ENCODE peak calls at places on chromosomes 1 and 21, in nine cellular contexts. W, H, V, P, R, O, F, Q and T are unnamed samples.

GRCh38 chr1:154220970-154221814 is 437 bp downstream of the UBAP2L start:
- DNase-seq in W (no peak), H (peak), V (no peak), P (no peak), R (peak), O (peak), F (peak), Q (peak), T (peak)

GRCh38 chr1:234083460-234083859 is 179.0 kb downstream of the SLC35F3 start:
- DNase-seq in W (no peak), H (no peak), V (no peak), P (no peak), R (no peak), O (no peak), F (no peak), Q (no peak), T (no peak)

GRCh38 chr21:16695074-16695473 is 817.8 kb upstream of the CXADR start:
- DNase-seq in W (no peak), H (no peak), V (no peak), P (no peak), R (no peak), O (no peak), F (no peak), Q (no peak), T (no peak)

GRCh38 chr21:17455028-17455353 is 57.9 kb upstream of the CXADR start:
- DNase-seq in W (no peak), H (no peak), V (no peak), P (no peak), R (no peak), O (no peak), F (no peak), Q (no peak), T (no peak)

GRCh38 chr1:75797606-75798216 is 1.0 kb downstream of the MSH4 start:
- DNase-seq in W (no peak), H (no peak), V (no peak), P (no peak), R (no peak), O (no peak), F (no peak), Q (no peak), T (no peak)

GRCh38 chr1:94522304-94522703 is 19.3 kb downstream of the F3 start:
- DNase-seq in W (peak), H (peak), V (peak), P (no peak), R (no peak), O (no peak), F (no peak), Q (peak), T (peak)

GRCh38 chr1:235060607-235061470 is 67.8 kb downstream of the TOMM20 start:
- DNase-seq in W (no peak), H (peak), V (no peak), P (no peak), R (no peak), O (no peak), F (no peak), Q (no peak), T (peak)

GRCh38 chr1:90826834-90827233 is 109.7 kb upstream of the BARHL2 start:
- DNase-seq in W (no peak), H (no peak), V (no peak), P (no peak), R (no peak), O (no peak), F (no peak), Q (no peak), T (no peak)

GRCh38 chr1:154206212-154206611 is at the start of gene CFAP141:
- DNase-seq in W (no peak), H (peak), V (no peak), P (no peak), R (no peak), O (no peak), F (no peak), Q (no peak), T (no peak)

GRCh38 chr1:8096105-8097011 is 70.2 kb upstream of the ERRFI1 start:
- DNase-seq in W (no peak), H (peak), V (peak), P (no peak), R (no peak), O (no peak), F (no peak), Q (no peak), T (peak)

GRCh38 chr1:158324375-158324774 is 7.0 kb downstream of the CD1B start:
- DNase-seq in W (no peak), H (no peak), V (no peak), P (no peak), R (no peak), O (no peak), F (no peak), Q (no peak), T (no peak)

GRCh38 chr21:37531402-37532042 is 164.9 kb downstream of the DYRK1A start:
- DNase-seq in W (no peak), H (no peak), V (no peak), P (no peak), R (no peak), O (peak), F (peak), Q (no peak), T (no peak)

GRCh38 chr1:39671793-39672550 is at the start of gene NT5C1A:
- DNase-seq in W (no peak), H (no peak), V (no peak), P (no peak), R (no peak), O (peak), F (peak), Q (no peak), T (no peak)

GRCh38 chr1:98369463-98369862 is 292.1 kb upstream of the SNX7 start:
- DNase-seq in W (no peak), H (no peak), V (no peak), P (no peak), R (no peak), O (no peak), F (no peak), Q (no peak), T (no peak)

GRCh38 chr1:119482517-119483425 is 24.2 kb upstream of the HSD3B1 start:
- DNase-seq in W (no peak), H (no peak), V (no peak), P (no peak), R (no peak), O (no peak), F (no peak), Q (no peak), T (no peak)

GRCh38 chr1:244414543-244414942 is 37.2 kb downstream of the ADSS2 start:
- DNase-seq in W (peak), H (peak), V (peak), P (peak), R (no peak), O (no peak), F (no peak), Q (no peak), T (peak)

GRCh38 chr1:94843846-94844245 is 23.7 kb downstream of the SLC44A3 start:
- DNase-seq in W (no peak), H (no peak), V (no peak), P (no peak), R (no peak), O (no peak), F (no peak), Q (no peak), T (no peak)

GRCh38 chr1:13737388-13737787 is 37.4 kb downstream of the PRDM2 start:
- DNase-seq in W (no peak), H (no peak), V (no peak), P (no peak), R (no peak), O (no peak), F (no peak), Q (no peak), T (no peak)

DNA sequence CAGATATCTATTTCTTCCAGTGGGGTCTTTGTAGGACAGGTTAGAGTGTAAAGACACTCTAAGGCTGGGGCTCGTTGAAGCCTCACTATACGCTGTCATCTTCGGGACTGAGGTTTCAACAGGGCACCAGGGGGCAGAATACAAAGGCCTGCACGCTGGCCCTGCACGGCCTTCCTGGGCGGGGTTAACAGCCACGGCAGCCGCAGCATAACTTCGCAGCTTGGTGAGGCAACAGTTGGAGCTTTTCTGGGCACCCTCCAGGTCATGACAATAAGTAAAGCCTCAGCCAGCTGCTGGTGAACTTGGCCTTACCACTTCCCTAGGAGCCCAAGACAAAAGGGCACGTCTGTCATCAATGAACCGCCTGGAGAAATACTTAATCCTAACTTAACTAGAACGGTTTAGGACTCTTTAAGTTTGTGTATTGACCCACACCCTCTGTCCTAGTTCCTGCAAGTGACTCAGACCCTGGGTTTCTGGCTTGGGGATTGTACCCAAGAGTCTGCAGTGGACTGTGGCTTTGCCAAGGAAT is 2.3 kb upstream of the RUNX1 start:
- DNase-seq in W (peak), H (peak), V (peak), P (no peak), R (peak), O (peak), F (peak), Q (peak), T (peak)
- TF ChIP-seq CTCF in W (peak), H (peak), V (peak), P (peak), R (peak), O (peak), F (peak), Q (peak), T (peak)

DNA sequence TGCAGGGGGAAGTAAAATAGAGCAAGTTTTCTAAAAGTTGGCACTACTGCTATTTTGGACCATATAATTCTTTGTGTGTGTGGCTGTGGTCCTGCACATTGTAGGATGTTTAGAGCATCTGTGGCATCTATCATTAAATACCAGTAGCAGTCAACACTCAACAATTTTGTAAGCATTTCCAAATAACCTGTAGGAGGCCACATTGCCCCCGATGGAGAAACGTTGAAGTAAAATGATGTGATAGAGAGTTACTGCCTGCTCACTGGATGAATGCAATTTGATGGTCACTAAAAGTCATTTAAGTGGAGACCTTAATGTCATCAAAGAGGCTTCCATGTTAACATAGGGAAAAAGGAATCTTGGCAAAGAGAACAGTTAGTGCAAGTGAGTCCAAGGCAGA is 560.8 kb downstream of the NEGR1 start:
- DNase-seq in W (no peak), H (no peak), V (no peak), P (no peak), R (no peak), O (no peak), F (no peak), Q (no peak), T (no peak)
- TF ChIP-seq CTCF in W (no peak), H (peak), V (no peak), P (no peak), R (no peak), O (no peak), F (no peak), Q (peak), T (no peak)

GRCh38 chr1:183470961-183471747 is 1.1 kb upstream of the SMG7 start:
- DNase-seq in W (peak), H (peak), V (no peak), P (peak), R (peak), O (peak), F (peak), Q (peak), T (peak)

GRCh38 chr1:183473286-183473536 is 912 bp downstream of the SMG7 start:
- DNase-seq in W (no peak), H (no peak), V (no peak), P (no peak), R (no peak), O (no peak), F (no peak), Q (no peak), T (peak)

GRCh38 chr1:183470147-183470960 is 1.9 kb upstream of the SMG7 start:
- DNase-seq in W (peak), H (peak), V (no peak), P (no peak), R (peak), O (peak), F (peak), Q (peak), T (peak)

GRCh38 chr1:183472488-183473285 is at the start of gene SMG7:
- DNase-seq in W (no peak), H (peak), V (no peak), P (no peak), R (peak), O (peak), F (peak), Q (peak), T (peak)

GRCh38 chr1:183471748-183472487 is 381 bp upstream of the SMG7 start:
- DNase-seq in W (peak), H (peak), V (peak), P (peak), R (peak), O (peak), F (peak), Q (peak), T (peak)
- TF ChIP-seq CTCF in W (no peak), H (peak), V (no peak), P (no peak), R (no peak), O (no peak), F (no peak), Q (no peak), T (no peak)

DNA sequence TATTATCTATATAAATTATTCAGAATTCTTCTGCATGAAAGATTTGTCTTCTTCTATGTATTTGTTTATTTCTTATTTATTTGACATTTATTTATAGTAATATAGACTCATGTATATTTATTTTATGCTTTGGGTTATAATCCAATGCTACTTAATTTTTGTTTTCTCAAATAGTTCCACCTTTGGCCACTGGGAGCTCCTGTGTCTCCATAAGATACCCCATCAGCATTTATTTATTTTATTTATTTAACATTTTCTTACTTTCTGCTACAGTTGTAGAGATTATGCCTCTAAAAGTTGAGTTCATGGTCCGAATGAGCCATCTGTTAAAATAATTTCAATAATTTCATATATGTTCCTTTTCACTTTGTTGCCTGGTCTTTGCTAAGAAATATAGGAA is 289.4 kb downstream of the ADGRL2 start:
- DNase-seq in W (no peak), H (peak), V (no peak), P (no peak), R (no peak), O (no peak), F (no peak), Q (no peak), T (no peak)
- TF ChIP-seq CTCF in W (peak), H (peak), V (peak), P (peak), R (no peak), O (peak), F (no peak), Q (peak), T (peak)

GRCh38 chr1:28538286-28538685 is 14.6 kb upstream of the TRNAU1AP start:
- DNase-seq in W (no peak), H (no peak), V (no peak), P (no peak), R (no peak), O (no peak), F (no peak), Q (no peak), T (no peak)

GRCh38 chr1:28545246-28545628 is 7.6 kb upstream of the TRNAU1AP start:
- DNase-seq in W (no peak), H (no peak), V (no peak), P (no peak), R (no peak), O (no peak), F (no peak), Q (no peak), T (no peak)

GRCh38 chr1:28537457-28538199 is 15.3 kb upstream of the TRNAU1AP start:
- DNase-seq in W (no peak), H (no peak), V (no peak), P (no peak), R (no peak), O (no peak), F (no peak), Q (no peak), T (no peak)

GRCh38 chr1:28535180-28535579 is 17.7 kb upstream of the TRNAU1AP start:
- DNase-seq in W (no peak), H (no peak), V (no peak), P (no peak), R (no peak), O (no peak), F (no peak), Q (no peak), T (no peak)

GRCh38 chr1:28540651-28541050 is 12.2 kb upstream of the TRNAU1AP start:
- DNase-seq in W (no peak), H (peak), V (no peak), P (no peak), R (no peak), O (no peak), F (no peak), Q (no peak), T (no peak)
- TF ChIP-seq CTCF in W (peak), H (peak), V (peak), P (peak), R (no peak), O (no peak), F (no peak), Q (peak), T (no peak)

GRCh38 chr1:180632326-180633088 is 685 bp downstream of the XPR1 start:
- DNase-seq in W (no peak), H (peak), V (no peak), P (no peak), R (peak), O (peak), F (peak), Q (peak), T (no peak)
- TF ChIP-seq CTCF in W (no peak), H (no peak), V (peak), P (peak), R (no peak), O (no peak), F (peak), Q (peak), T (peak)

DNA sequence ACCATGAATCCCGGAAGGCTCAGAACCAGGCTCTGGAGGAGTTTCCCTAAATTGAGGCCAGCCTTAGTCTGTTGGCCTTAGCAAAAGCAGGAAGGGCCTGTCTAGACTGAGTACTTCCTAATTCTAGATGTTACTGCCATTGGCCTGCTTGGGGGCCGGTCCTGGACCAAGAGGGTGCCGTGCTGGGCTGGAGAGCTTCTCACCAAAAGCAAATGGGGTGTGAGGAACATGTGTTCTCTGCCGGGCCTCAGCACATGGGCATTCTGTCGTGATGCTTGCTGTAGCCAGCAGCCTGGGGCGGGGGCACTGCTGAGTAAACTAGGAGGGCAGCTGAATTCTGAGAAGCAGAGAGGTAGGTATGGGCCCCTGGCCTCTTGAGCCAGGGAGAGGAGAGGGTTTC is 35.7 kb upstream of the MAN1C1 start:
- DNase-seq in W (no peak), H (no peak), V (no peak), P (no peak), R (no peak), O (no peak), F (no peak), Q (peak), T (no peak)
- TF ChIP-seq CTCF in W (no peak), H (no peak), V (no peak), P (peak), R (no peak), O (no peak), F (no peak), Q (peak), T (no peak)

DNA sequence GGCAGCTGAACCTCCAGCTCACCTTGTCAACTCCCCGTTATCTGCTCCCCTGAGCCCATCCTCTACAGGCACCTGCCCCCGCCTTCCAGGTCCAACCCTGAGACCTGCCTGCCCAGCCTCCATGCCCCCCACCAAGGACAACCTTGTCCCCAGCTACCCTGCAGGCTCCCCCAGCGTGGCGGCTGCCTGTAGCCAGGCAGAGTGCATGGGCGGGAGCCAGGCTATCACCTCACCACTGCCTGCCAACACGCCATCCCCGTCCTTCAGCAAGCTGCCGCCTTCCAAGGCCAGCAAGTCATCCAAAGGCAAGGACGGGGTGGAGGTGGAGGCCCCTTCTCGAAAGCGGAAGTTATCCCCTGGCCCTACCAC is 3.0 kb upstream of the CYB561D1 start:
- DNase-seq in W (no peak), H (no peak), V (no peak), P (no peak), R (no peak), O (no peak), F (no peak), Q (no peak), T (no peak)
- TF ChIP-seq CTCF in W (no peak), H (no peak), V (no peak), P (no peak), R (no peak), O (no peak), F (no peak), Q (peak), T (no peak)